ENCODE peak calls at places on chromosome 19, in seven cellular contexts. Z is breast epithelium; S is ascending aorta; B is CD4-positive, CD25-positive, alpha-beta regulatory T cell; Q is psoas muscle; P is adrenal gland; I is lower lobe of right lung. C is an unnamed sample.

GRCh38 chr19:53461866-53462265 is 5.7 kb upstream of the ZNF813 start:
- DNase-seq in I (no peak), Z (no peak), P (no peak), Q (no peak), S (no peak), B (no peak), C (no peak)

GRCh38 chr19:48239582-48240141 is 16.1 kb downstream of the CARD8 start:
- DNase-seq in S (no peak), B (no peak), Z (no peak), P (no peak), Q (peak; percentile 54), I (no peak), C (no peak)

GRCh38 chr19:17314007-17314589 is 4.7 kb downstream of the DDA1 start:
- DNase-seq in Q (no peak), B (no peak), I (no peak), S (no peak), Z (no peak), P (no peak), C (no peak)

GRCh38 chr19:33902802-33903488 is 106.3 kb downstream of the KCTD15 start:
- DNase-seq in I (no peak), P (no peak), S (no peak), Q (no peak), B (no peak), Z (no peak), C (no peak)

GRCh38 chr19:8585894-8586750 is 8.9 kb upstream of the MYO1F start:
- DNase-seq in P (peak; percentile 46), S (no peak), I (peak; percentile 73), B (peak; percentile 33), Q (no peak), Z (no peak), C (no peak)

GRCh38 chr19:46713781-46714522 is 3.0 kb downstream of the PRKD2 start:
- DNase-seq in Z (peak; percentile 97), P (peak; percentile 95), B (peak; percentile 76), S (peak; percentile 95), I (peak; percentile 95), Q (peak; percentile 92), C (peak; percentile 97)

GRCh38 chr19:38168632-38169031 is 55.4 kb downstream of the DPF1 start:
- DNase-seq in B (no peak), P (no peak), Z (no peak), I (no peak), S (no peak), Q (no peak), C (no peak)

GRCh38 chr19:19816679-19817078 is 4.9 kb downstream of the ZNF506 start:
- DNase-seq in B (no peak), S (no peak), I (no peak), Q (peak; percentile 79), P (no peak), Z (no peak), C (no peak)

GRCh38 chr19:55683449-55684261 is 8.6 kb downstream of the EPN1 start:
- DNase-seq in B (no peak), S (no peak), I (no peak), Q (no peak), P (peak; percentile 48), Z (no peak), C (peak; percentile 74)

GRCh38 chr19:14434543-14435319 is 1.6 kb downstream of the PKN1 start:
- DNase-seq in P (peak; percentile 91), I (peak; percentile 62), S (peak; percentile 88), Q (peak; percentile 77), B (no peak), Z (no peak), C (no peak)

GRCh38 chr19:10861118-10861651 is 10.2 kb upstream of the CARM1 start:
- DNase-seq in I (peak; percentile 63), Z (no peak), P (no peak), S (no peak), Q (no peak), B (no peak), C (no peak)

GRCh38 chr19:7521551-7522071 is 813 bp upstream of the MCOLN1 start:
- DNase-seq in P (no peak), Q (no peak), B (no peak), I (no peak), S (no peak), Z (no peak), C (no peak)
- H3K27ac ChIP-seq in P (peak overlapping the region; percentile 7), Q (peak overlapping the region; percentile 57), B (no peak overlapping the region), I (peak overlapping the region; percentile 80), S (peak overlapping the region; percentile 14), Z (peak overlapping the region; percentile 71), C (peak overlapping the region; percentile 41)

GRCh38 chr19:58555369-58555885 is 522 bp upstream of the CHMP2A start:
- DNase-seq in B (no peak), S (no peak), Z (no peak), Q (no peak), I (no peak), P (no peak), C (no peak)

GRCh38 chr19:58554494-58555368 is at the start of gene CHMP2A:
- DNase-seq in B (peak; percentile 96), Z (peak; percentile 99), Q (peak; percentile 100), I (peak; percentile 99), P (peak; percentile 98), S (peak; percentile 99), C (peak; percentile 96)

GRCh38 chr19:58557253-58558065 is 952 bp downstream of the UBE2M start:
- DNase-seq in Z (no peak), I (no peak), B (no peak), S (no peak), P (no peak), Q (no peak), C (no peak)

GRCh38 chr19:58556633-58557252 is 1.7 kb downstream of the UBE2M start:
- DNase-seq in Z (no peak), P (no peak), I (no peak), S (no peak), B (no peak), Q (no peak), C (no peak)

DNA sequence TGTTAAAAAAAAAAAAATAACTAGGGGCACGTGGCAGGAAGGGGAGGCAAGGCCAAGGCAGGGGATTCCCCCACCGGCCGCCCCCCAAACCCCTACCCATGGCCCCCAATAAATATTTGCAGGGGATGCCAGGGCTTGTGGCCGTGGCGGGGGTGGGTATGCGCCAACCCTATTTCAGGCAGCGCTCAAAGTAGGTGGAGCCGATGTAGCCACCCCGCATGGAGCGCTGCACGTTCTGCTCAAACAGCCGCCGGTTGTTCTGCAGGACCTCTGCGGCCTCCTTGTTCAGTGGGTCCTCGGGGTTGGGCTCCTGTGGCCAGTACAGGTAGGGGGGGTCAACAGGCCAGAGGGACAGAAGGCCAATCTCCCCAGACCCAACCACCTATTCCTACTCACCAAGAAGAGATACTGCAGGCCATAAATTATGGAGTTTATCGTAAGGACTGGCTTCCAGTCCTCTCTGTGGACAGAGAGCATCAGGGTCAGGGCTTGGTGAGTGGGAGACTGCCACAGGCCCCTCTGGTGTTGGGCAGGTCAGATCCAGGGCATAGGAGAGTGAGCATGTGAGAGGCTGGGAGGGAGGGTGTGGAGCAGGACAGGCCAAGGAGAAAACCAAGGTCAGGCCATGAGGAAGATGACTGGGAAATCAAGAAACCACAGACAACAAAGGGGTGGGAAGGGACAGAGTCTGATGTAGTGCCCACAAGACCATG is 1.2 kb upstream of the CHMP2A start:
- DNase-seq in S (peak; percentile 61), Z (no peak), I (no peak), Q (no peak), P (no peak), B (no peak), C (no peak)
- H3K27ac ChIP-seq in S (peak overlapping the region; percentile 99), Z (peak overlapping the region; percentile 100), I (peak overlapping the region; percentile 99), Q (peak overlapping the region; percentile 97), P (no peak overlapping the region), B (peak overlapping the region; percentile 98), C (peak overlapping the region; percentile 90)

DNA sequence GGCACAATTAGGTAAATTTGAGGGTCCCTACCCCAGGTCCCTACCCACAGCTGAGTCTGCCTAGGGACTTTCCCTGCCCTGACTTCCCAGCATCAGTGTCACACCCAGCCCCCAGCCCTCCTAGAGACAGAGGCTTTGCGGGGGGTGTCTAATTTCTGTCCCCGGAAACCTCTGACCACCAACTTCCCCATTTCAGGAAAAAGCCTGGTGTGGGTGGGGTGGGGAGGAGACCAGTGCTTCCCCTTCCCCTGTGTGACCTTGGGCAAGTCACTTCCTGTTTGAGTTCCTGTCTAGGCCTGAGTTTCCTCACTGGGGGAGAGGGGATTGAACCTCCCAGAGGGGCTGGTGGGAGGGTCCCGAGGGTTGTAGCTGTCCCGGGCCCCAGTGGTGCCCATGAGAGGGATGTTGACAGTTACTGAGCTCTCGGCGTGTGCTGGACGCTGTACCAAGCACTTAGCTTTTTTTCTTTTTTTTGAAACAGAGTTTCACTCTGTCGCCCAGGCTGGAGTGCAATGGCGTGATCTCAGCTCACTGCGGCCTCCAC is 7.9 kb downstream of the VASP start:
- DNase-seq in Z (no peak), I (peak; percentile 78), B (no peak), S (no peak), Q (peak; percentile 62), P (peak; percentile 46), C (no peak)
- H3K27ac ChIP-seq in Z (peak overlapping the region; percentile 80), I (peak overlapping the region; percentile 82), B (peak overlapping the region; percentile 76), S (peak overlapping the region; percentile 30), Q (peak overlapping the region; percentile 55), P (peak overlapping the region; percentile 32), C (peak overlapping the region; percentile 66)

GRCh38 chr19:51986309-51987291 is at the start of gene ZNF350:
- DNase-seq in S (peak; percentile 97), Q (peak; percentile 93), B (peak; percentile 79), I (peak; percentile 94), P (peak; percentile 94), Z (peak; percentile 85), C (peak; percentile 98)
- H3K27ac ChIP-seq in S (peak within 1 kb of the TSS; percentile 57), Q (peak within 1 kb of the TSS; percentile 79), B (peak within 1 kb of the TSS; percentile 63), I (peak within 1 kb of the TSS; percentile 70), P (peak within 1 kb of the TSS; percentile 50), Z (peak within 1 kb of the TSS; percentile 89), C (peak within 1 kb of the TSS; percentile 83)

GRCh38 chr19:5132698-5133651 is 164.1 kb downstream of the KDM4B start:
- DNase-seq in Z (no peak), I (no peak), B (no peak), S (no peak), P (no peak), Q (no peak), C (no peak)
- H3K27ac ChIP-seq in Z (peak overlapping the region; percentile 38), I (no peak overlapping the region), B (peak overlapping the region; percentile 98), S (no peak overlapping the region), P (no peak overlapping the region), Q (no peak overlapping the region), C (no peak overlapping the region)

DNA sequence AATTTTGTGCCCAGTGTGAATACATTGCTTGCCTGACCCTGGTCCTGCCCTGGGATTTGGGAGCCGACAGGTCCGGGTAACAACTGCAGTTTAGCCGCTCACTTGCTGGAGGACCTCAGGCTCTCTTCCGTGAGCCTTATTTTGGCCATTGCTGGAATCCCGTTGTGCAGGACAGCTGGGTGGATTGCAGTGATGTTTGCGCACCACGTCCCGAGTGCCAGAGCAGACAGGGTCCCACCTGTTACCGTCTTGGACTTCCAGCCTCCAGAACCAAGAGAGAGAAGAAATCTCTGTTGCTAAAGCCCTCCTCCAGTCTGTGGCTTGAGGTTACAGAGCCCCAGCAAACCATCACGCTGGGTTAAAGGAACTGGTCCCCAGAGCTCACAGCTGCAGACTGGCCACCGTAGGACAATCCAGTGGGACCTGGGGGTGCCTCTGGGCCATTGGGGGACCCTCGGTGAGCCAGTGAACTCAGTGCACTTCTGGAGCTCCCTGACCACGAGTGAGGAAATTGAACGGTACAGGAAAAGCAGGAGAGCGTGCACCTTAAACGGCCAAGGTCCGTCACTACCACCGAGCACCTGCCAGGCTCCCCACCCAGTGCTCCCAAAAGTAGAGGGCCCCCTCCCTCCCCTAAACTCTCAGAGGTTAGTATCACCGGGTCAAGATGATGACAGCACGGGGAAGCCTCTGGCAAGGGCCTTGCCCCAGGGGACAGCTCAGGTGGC is 92.9 kb downstream of the GNG7 start:
- DNase-seq in Q (no peak), S (peak; percentile 60), P (no peak), Z (no peak), B (no peak), I (peak; percentile 34), C (no peak)
- H3K27ac ChIP-seq in Q (no peak overlapping the region), S (peak overlapping the region; percentile 92), P (no peak overlapping the region), Z (no peak overlapping the region), B (no peak overlapping the region), I (no peak overlapping the region), C (no peak overlapping the region)